ENCODE peak calls at places on chromosomes 13 and 19, in eight cellular contexts. Z is IMR-90, H is heart right ventricle, Q is uterus, W is A549, E is endothelial cell of umbilical vein, L is H1, D is mammary epithelial cell. F is an unnamed sample.

GRCh38 chr13:47117268-47117667 is 220.4 kb upstream of the HTR2A start:
- DNase-seq in E (no peak), D (peak), L (no peak), W (no peak), Z (peak), Q (no peak), H (no peak), F (peak)

GRCh38 chr13:26471807-26472206 is 85.7 kb upstream of the WASF3 start:
- DNase-seq in D (no peak), L (no peak), Q (no peak), E (no peak), H (no peak), W (no peak), Z (no peak), F (no peak)

GRCh38 chr19:33840783-33841182 is 44.1 kb downstream of the KCTD15 start:
- DNase-seq in L (no peak), Z (no peak), W (no peak), D (no peak), H (no peak), Q (no peak), E (no peak), F (no peak)

GRCh38 chr19:10270616-10271394 is at the start of gene ICAM1:
- DNase-seq in L (no peak), W (no peak), D (peak), Z (peak), Q (peak), H (peak), E (peak), F (no peak)

GRCh38 chr13:37175996-37176395 is 70.5 kb upstream of the CSNK1A1L start:
- DNase-seq in Q (no peak), H (no peak), E (peak), W (no peak), Z (peak), L (no peak), D (peak), F (peak)

GRCh38 chr13:45297456-45298205 is 43.4 kb downstream of the TPT1 start:
- DNase-seq in Q (no peak), E (no peak), Z (no peak), L (no peak), D (no peak), H (no peak), W (no peak), F (no peak)

GRCh38 chr13:33259296-33259695 is 26.3 kb downstream of the STARD13 start:
- DNase-seq in E (no peak), W (no peak), L (no peak), H (no peak), Q (no peak), D (no peak), Z (no peak), F (no peak)

GRCh38 chr13:111346281-111346680 is 25.8 kb downstream of the TEX29 start:
- DNase-seq in Q (no peak), W (no peak), E (no peak), H (peak), L (no peak), D (no peak), Z (no peak), F (no peak)

GRCh38 chr13:47039106-47039505 is 142.3 kb upstream of the HTR2A start:
- DNase-seq in W (no peak), E (no peak), L (no peak), H (no peak), Z (peak), D (peak), Q (no peak), F (peak)

GRCh38 chr19:4267101-4267900 is 11.8 kb upstream of the SHD start:
- DNase-seq in E (peak), D (peak), H (peak), Z (peak), W (peak), L (peak), Q (peak), F (no peak)

GRCh38 chr19:51025809-51026553 is 435 bp downstream of the KLK11 start:
- DNase-seq in H (no peak), W (no peak), D (no peak), E (no peak), Q (no peak), Z (no peak), L (no peak), F (no peak)

GRCh38 chr13:19888799-19889198 is 25.4 kb upstream of the ZMYM5 start:
- DNase-seq in H (no peak), Z (peak), Q (no peak), E (peak), W (no peak), D (peak), L (no peak), F (no peak)

GRCh38 chr19:33998739-33999345 is 173.5 kb upstream of the LSM14A start:
- DNase-seq in Q (no peak), W (peak), L (no peak), Z (no peak), D (no peak), E (peak), H (no peak), F (no peak)

GRCh38 chr19:35722461-35722860 is 4.7 kb downstream of the KMT2B start:
- DNase-seq in H (no peak), W (no peak), Z (no peak), E (no peak), D (no peak), Q (no peak), L (no peak), F (no peak)

GRCh38 chr13:74132768-74133656 is 1.2 kb downstream of the KLF12 start:
- DNase-seq in L (no peak), H (peak), Z (peak), Q (peak), D (peak), W (no peak), E (peak), F (no peak)

GRCh38 chr19:6087074-6087506 is 23.2 kb downstream of the RFX2 start:
- DNase-seq in L (no peak), H (no peak), Z (no peak), Q (no peak), E (no peak), W (no peak), D (no peak), F (no peak)

GRCh38 chr13:47628666-47629065 is 372.4 kb downstream of the SUCLA2 start:
- DNase-seq in H (no peak), E (no peak), D (peak), Q (no peak), L (no peak), Z (peak), W (no peak), F (no peak)

GRCh38 chr13:52845334-52845761 is 3.1 kb downstream of the PCDH8 start:
- DNase-seq in E (no peak), Z (no peak), D (no peak), L (no peak), H (no peak), W (no peak), Q (no peak), F (no peak)

GRCh38 chr13:44112700-44113329 is 233.1 kb downstream of the LACC1 start:
- DNase-seq in L (no peak), D (no peak), Q (no peak), W (no peak), Z (no peak), E (no peak), H (no peak), F (no peak)

GRCh38 chr13:39144941-39145533 is 106.8 kb downstream of the NHLRC3 start:
- DNase-seq in Z (peak), L (peak), Q (peak), E (peak), D (peak), H (peak), W (peak), F (peak)

GRCh38 chr19:2590630-2591399 is 111.7 kb downstream of the GNG7 start:
- DNase-seq in W (no peak), Z (no peak), E (no peak), H (no peak), L (no peak), D (no peak), Q (no peak), F (no peak)

GRCh38 chr19:34336781-34337271 is 28.2 kb upstream of the GPI start:
- DNase-seq in W (peak), H (no peak), L (no peak), Q (no peak), E (peak), Z (peak), D (peak), F (no peak)

GRCh38 chr13:29464105-29464679 is 131.3 kb downstream of the SLC7A1 start:
- DNase-seq in Q (no peak), Z (no peak), E (no peak), W (no peak), H (no peak), D (no peak), L (no peak), F (no peak)

GRCh38 chr19:29909545-29909944 is 32.5 kb upstream of the URI1 start:
- DNase-seq in L (no peak), W (no peak), Z (no peak), H (no peak), E (no peak), D (no peak), Q (no peak), F (no peak)

GRCh38 chr13:32901994-32902780 is 114.0 kb upstream of the KL start:
- DNase-seq in Q (no peak), W (no peak), Z (no peak), E (no peak), L (no peak), H (no peak), D (no peak), F (no peak)

GRCh38 chr19:6509118-6509971 is 7.2 kb upstream of the TUBB4A start:
- DNase-seq in Q (no peak), W (no peak), D (no peak), H (no peak), E (no peak), L (no peak), Z (no peak), F (no peak)

GRCh38 chr13:98543380-98544104 is 33.4 kb downstream of the STK24 start:
- DNase-seq in Z (no peak), L (no peak), H (no peak), D (no peak), W (no peak), E (no peak), Q (no peak), F (no peak)

GRCh38 chr13:99797716-99798115 is 173.9 kb downstream of the ZIC5 start:
- DNase-seq in E (no peak), Z (no peak), Q (no peak), W (no peak), H (no peak), L (no peak), D (no peak), F (no peak)

GRCh38 chr13:103883152-103883551 is 816.9 kb upstream of the SLC10A2 start:
- DNase-seq in W (peak), D (peak), Q (peak), E (peak), H (peak), L (peak), Z (peak), F (peak)

GRCh38 chr19:29831041-29831548 is 19.3 kb downstream of the CCNE1 start:
- DNase-seq in Q (no peak), E (peak), Z (no peak), L (no peak), W (no peak), D (peak), H (no peak), F (no peak)

GRCh38 chr19:941292-942132 is 15.7 kb downstream of the ARID3A start:
- DNase-seq in E (no peak), L (no peak), D (no peak), Z (no peak), W (no peak), H (no peak), Q (no peak), F (no peak)

GRCh38 chr19:6828698-6829633 is 56.5 kb downstream of the VAV1 start:
- DNase-seq in D (no peak), E (no peak), L (no peak), H (no peak), Q (no peak), Z (no peak), W (peak), F (no peak)

GRCh38 chr13:23472189-23472588 is 38.7 kb upstream of the SACS start:
- DNase-seq in L (no peak), D (no peak), H (no peak), W (no peak), E (no peak), Z (no peak), Q (no peak), F (no peak)

GRCh38 chr19:50796128-50796633 is 6.0 kb downstream of the ACP4 start:
- DNase-seq in E (no peak), W (no peak), Q (no peak), H (no peak), Z (no peak), L (no peak), D (no peak), F (no peak)

DNA sequence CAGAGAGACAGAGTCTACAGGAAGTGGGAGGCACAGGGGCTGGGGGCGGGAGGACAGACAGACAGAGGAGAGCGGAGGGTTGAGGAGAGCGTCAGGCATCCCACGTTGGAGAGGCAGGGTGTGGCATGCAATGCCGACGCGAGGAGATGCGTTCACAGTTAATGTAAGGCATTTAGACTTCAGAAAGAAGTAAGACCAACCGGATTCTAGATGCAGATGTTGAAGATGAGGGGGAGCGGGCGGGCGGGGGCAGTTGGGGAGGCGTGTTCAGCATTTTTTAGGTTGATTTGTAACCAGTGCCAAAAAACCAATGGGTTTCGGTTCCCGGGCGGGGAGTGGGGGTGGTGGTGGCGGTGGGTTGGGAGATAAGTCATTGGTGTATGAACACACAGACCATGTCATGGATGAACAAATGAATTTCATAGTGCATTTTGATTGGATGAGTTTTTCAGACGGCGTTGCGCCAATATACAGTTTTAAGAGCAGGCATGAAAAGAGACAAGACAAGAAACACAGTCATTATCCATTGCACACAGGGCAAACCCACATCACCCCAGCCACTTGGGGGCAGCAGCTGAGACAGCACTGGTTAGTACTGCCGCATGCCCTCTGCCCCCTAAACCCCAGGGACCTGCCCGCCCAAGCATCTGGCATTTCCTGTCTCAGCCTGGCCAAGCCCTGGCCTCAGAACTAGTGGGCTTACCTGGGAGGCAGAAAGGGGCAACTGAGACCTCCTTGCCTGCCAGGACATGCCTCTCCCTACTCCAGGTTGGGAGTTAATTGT is 91.3 kb downstream of the IER2 start:
- DNase-seq in Q (no peak), Z (no peak), D (peak), E (no peak), H (no peak), L (no peak), W (no peak), F (no peak)
- TF ChIP-seq CTCF in Q (no peak), Z (no peak), D (peak), E (no peak), H (no peak), L (peak), W (no peak), F (no peak)

GRCh38 chr19:17121736-17122293 is 46.2 kb downstream of the MYO9B start:
- DNase-seq in W (no peak), E (no peak), D (no peak), Z (peak), Q (no peak), L (no peak), H (no peak), F (no peak)
- H3K27ac ChIP-seq in W (no peak), E (no peak), D (no peak), Z (no peak), Q (no peak), L (no peak), H (no peak), F (no peak)

DNA sequence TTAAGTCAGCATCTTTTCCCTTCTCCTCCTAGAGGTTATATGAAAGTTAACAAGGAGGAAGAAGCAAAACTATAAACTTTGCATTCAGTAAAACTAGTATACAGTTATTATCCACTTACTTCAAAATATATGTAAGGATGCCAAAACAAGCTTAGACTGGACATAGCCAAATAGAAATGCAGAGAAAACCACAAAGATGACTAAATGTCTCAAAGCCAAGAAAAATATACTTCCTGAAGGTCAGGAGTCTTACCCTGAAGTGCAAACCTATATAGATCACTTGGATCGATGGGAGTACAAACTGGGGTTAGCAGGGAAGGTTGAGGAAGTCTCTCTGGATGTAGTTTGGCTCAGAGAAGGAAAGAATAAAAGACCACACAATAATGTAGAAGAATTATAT is 112.2 kb upstream of the RXFP2 start:
- DNase-seq in Z (peak), W (no peak), E (no peak), H (no peak), D (peak), L (no peak), Q (no peak), F (no peak)
- TF ChIP-seq CTCF in Z (no peak), W (no peak), E (no peak), H (no peak), D (no peak), L (no peak), Q (no peak), F (no peak)

GRCh38 chr13:50235604-50236003 is 220.4 kb downstream of the KCNRG start:
- DNase-seq in Q (no peak), E (no peak), D (no peak), Z (no peak), L (no peak), W (no peak), H (no peak), F (no peak)
- H3K27ac ChIP-seq in Q (no peak), E (no peak), D (no peak), Z (no peak), L (no peak), W (no peak), H (no peak), F (no peak)

GRCh38 chr13:78147905-78148304 is 229.3 kb upstream of the EDNRB start:
- DNase-seq in W (no peak), Q (no peak), E (peak), H (no peak), L (no peak), Z (peak), D (peak), F (peak)

DNA sequence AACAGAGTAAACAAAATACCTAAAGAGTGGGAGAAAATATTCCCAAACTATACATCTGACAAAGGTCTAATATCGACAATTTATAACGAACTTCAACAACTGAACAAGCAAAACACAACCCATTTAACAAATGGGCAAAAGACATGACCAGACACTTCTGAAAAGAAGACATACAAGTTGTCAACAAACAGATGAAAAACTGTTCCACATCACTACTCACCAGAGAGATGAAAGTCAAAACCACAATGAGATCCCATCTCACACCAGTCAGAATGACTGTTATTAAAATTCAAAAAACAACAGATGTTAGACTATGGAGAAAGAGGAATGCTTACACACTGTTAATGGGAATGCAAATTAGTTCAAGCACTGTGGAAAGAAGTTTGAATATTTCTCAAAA is 233.8 kb upstream of the EDNRB start:
- DNase-seq in Q (no peak), Z (no peak), H (no peak), W (no peak), E (no peak), L (no peak), D (no peak), F (no peak)
- TF ChIP-seq CTCF in Q (no peak), Z (no peak), H (no peak), W (no peak), E (no peak), L (no peak), D (no peak), F (no peak)

DNA sequence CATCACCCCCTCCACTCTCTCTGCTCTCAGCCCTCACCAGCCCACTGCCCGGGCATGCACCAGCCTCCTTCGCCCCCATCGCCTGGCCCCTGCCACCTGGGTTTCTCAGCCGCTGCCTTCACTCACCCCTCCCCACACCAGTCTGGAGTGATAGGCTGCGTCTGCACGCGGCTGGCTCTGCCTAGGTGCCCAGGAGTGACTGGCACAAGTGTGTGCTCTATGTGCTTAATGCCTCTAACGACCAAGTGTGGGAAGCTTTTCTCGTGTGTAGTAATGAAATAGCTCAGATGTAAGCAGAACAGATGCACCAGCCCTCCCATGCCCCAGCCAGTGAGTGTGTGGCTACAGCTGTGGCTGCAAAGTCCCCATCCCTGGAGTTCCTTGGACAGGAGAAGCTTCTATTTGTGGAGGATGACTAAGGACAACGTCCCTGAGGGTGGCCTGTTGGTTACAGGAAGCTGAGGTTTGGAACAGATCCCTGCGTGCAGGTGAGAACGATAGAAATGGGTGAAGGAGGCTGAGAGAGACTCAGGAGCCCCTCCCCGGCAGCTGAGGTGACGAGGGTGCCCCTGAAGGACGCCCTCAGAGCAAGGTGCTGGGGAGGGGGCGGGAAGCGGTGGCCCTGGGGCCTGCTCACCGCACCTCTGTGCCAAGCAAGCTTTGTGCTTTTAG is 35.6 kb downstream of the ATP11A start:
- DNase-seq in Z (peak), W (no peak), D (peak), L (no peak), H (no peak), Q (no peak), E (no peak), F (no peak)
- H3K27ac ChIP-seq in Z (no peak), W (peak), D (no peak), L (no peak), H (peak), Q (no peak), E (no peak), F (no peak)